ENCODE peak calls at places on chromosomes 12 and 14, in ten cellular contexts. J is astrocyte of the spinal cord, U is H9, K is AG09309, W is AG09319, V is dorsolateral prefrontal cortex, M is spleen, Q is AG04449, I is natural killer cell, G is endothelial cell. E is an unnamed sample.

GRCh38 chr12:109998904-109999648 is at the start of gene ANKRD13A:
- DNase-seq in W (peak), J (peak), M (peak), K (peak), I (peak), G (peak), Q (peak), U (peak), V (peak), E (peak)

GRCh38 chr14:99349721-99350495 is 77.9 kb upstream of the BCL11B start:
- DNase-seq in W (no peak), J (no peak), G (no peak), U (no peak), Q (no peak), I (no peak), M (no peak), V (no peak), K (no peak), E (no peak)

GRCh38 chr12:123032736-123033391 is 52.4 kb downstream of the ARL6IP4 start:
- DNase-seq in W (no peak), V (no peak), K (no peak), I (no peak), G (no peak), M (peak), U (no peak), Q (no peak), J (no peak), E (no peak)

GRCh38 chr12:19833775-19834501 is 394.6 kb downstream of the AEBP2 start:
- DNase-seq in Q (peak), W (no peak), K (peak), M (no peak), U (no peak), V (no peak), G (no peak), I (no peak), J (peak), E (no peak)

GRCh38 chr12:91846466-91847055 is 299.1 kb downstream of the BTG1 start:
- DNase-seq in M (no peak), K (no peak), Q (no peak), I (no peak), G (no peak), J (no peak), U (no peak), V (no peak), W (no peak), E (no peak)

GRCh38 chr12:114123108-114123507 is 157.0 kb upstream of the RBM19 start:
- DNase-seq in Q (no peak), W (no peak), J (no peak), G (no peak), K (no peak), V (no peak), I (no peak), M (no peak), U (peak), E (no peak)

GRCh38 chr14:49942090-49942489 is 49.2 kb downstream of the ARF6 start:
- DNase-seq in V (no peak), K (no peak), M (no peak), W (no peak), G (no peak), Q (no peak), J (no peak), U (no peak), I (no peak), E (no peak)

GRCh38 chr14:100740196-100740825 is 13.6 kb downstream of the DLK1 start:
- DNase-seq in Q (no peak), M (peak), W (no peak), J (no peak), I (peak), G (no peak), U (peak), V (no peak), K (no peak), E (no peak)

GRCh38 chr12:115176741-115177400 is 492.9 kb upstream of the TBX3 start:
- DNase-seq in W (no peak), M (no peak), V (no peak), Q (no peak), J (peak), K (no peak), G (no peak), I (no peak), U (no peak), E (no peak)

GRCh38 chr12:54444202-54444601 is 25.1 kb upstream of the ITGA5 start:
- DNase-seq in W (no peak), M (no peak), J (no peak), G (no peak), U (no peak), Q (no peak), V (no peak), K (no peak), I (no peak), E (no peak)

GRCh38 chr14:100471451-100472093 is 115.6 kb downstream of the BEGAIN start:
- DNase-seq in G (no peak), U (no peak), W (no peak), M (no peak), J (peak), Q (no peak), K (no peak), V (no peak), I (no peak), E (no peak)

GRCh38 chr12:121534495-121535148 is 46.2 kb downstream of the KDM2B start:
- DNase-seq in V (no peak), J (no peak), W (no peak), I (peak), G (no peak), M (no peak), K (no peak), U (peak), Q (no peak), E (peak)

GRCh38 chr14:44846232-44846824 is 115.4 kb downstream of the KLHL28 start:
- DNase-seq in M (no peak), U (no peak), K (peak), G (peak), J (peak), W (peak), I (no peak), Q (no peak), V (no peak), E (no peak)

GRCh38 chr14:78987006-78987405 is 816.8 kb downstream of the NRXN3 start:
- DNase-seq in V (no peak), M (no peak), W (no peak), U (no peak), J (no peak), I (no peak), K (no peak), G (no peak), Q (no peak), E (no peak)

GRCh38 chr14:77110286-77110685 is 12.2 kb downstream of the CIPC start:
- DNase-seq in Q (no peak), W (no peak), M (no peak), I (no peak), K (no peak), U (no peak), V (no peak), G (no peak), J (no peak), E (no peak)

GRCh38 chr12:27787559-27787958 is 7.5 kb upstream of the MANSC4 start:
- DNase-seq in U (no peak), Q (no peak), M (no peak), J (no peak), K (no peak), V (no peak), I (no peak), G (no peak), W (no peak), E (no peak)

GRCh38 chr14:39614292-39614923 is 182.2 kb upstream of the FBXO33 start:
- DNase-seq in G (no peak), W (no peak), I (no peak), Q (no peak), K (no peak), U (no peak), M (no peak), J (no peak), V (no peak), E (no peak)

GRCh38 chr12:123150273-123150803 is 552 bp downstream of the PITPNM2 start:
- DNase-seq in K (no peak), Q (no peak), W (no peak), I (no peak), G (no peak), V (no peak), U (no peak), M (peak), J (no peak), E (peak)

GRCh38 chr12:95918194-95918993 is 24.0 kb downstream of the CCDC38 start:
- DNase-seq in V (peak), I (no peak), G (peak), W (peak), Q (no peak), K (no peak), U (peak), J (peak), M (no peak), E (no peak)

GRCh38 chr14:76152333-76152681 is 585 bp downstream of the GPATCH2L start:
- DNase-seq in M (peak), V (no peak), J (peak), Q (peak), W (peak), I (peak), G (peak), K (peak), U (peak), E (peak)

GRCh38 chr12:57732270-57732669 is 6.3 kb downstream of the AGAP2 start:
- DNase-seq in V (no peak), I (no peak), K (no peak), W (no peak), Q (no peak), G (no peak), U (no peak), M (no peak), J (no peak), E (no peak)

GRCh38 chr12:118061011-118061875 is at the start of gene WSB2:
- DNase-seq in K (no peak), J (peak), U (peak), V (peak), W (no peak), M (peak), Q (no peak), I (peak), G (peak), E (peak)

GRCh38 chr12:70043490-70044138 is 199.6 kb upstream of the CNOT2 start:
- DNase-seq in M (no peak), U (no peak), K (no peak), I (no peak), W (no peak), V (no peak), J (peak), Q (no peak), G (no peak), E (no peak)

GRCh38 chr12:101280006-101280505 is at the start of gene UTP20:
- DNase-seq in M (peak), J (peak), K (peak), G (peak), I (peak), W (peak), V (peak), Q (peak), U (peak), E (peak)

GRCh38 chr14:70821916-70822705 is 12.8 kb upstream of the MAP3K9 start:
- DNase-seq in K (peak), U (peak), J (peak), V (peak), M (peak), W (no peak), I (peak), G (peak), Q (no peak), E (peak)

GRCh38 chr14:89952581-89952980 is 1.9 kb downstream of the EFCAB11 start:
- DNase-seq in G (no peak), W (no peak), K (no peak), J (no peak), I (no peak), Q (no peak), M (no peak), V (no peak), U (no peak), E (no peak)

GRCh38 chr14:89955022-89955414 is 488 bp upstream of the EFCAB11 start:
- DNase-seq in J (no peak), U (no peak), M (no peak), I (no peak), Q (no peak), G (no peak), K (no peak), V (no peak), W (no peak), E (no peak)

GRCh38 chr14:89955418-89956293 is at the start of gene TDP1:
- DNase-seq in J (peak), U (peak), G (peak), V (peak), M (peak), W (peak), Q (peak), I (peak), K (peak), E (peak)

GRCh38 chr14:89953602-89954001 is 928 bp downstream of the EFCAB11 start:
- DNase-seq in K (no peak), G (no peak), I (no peak), W (no peak), J (no peak), V (no peak), M (no peak), U (no peak), Q (no peak), E (no peak)

DNA sequence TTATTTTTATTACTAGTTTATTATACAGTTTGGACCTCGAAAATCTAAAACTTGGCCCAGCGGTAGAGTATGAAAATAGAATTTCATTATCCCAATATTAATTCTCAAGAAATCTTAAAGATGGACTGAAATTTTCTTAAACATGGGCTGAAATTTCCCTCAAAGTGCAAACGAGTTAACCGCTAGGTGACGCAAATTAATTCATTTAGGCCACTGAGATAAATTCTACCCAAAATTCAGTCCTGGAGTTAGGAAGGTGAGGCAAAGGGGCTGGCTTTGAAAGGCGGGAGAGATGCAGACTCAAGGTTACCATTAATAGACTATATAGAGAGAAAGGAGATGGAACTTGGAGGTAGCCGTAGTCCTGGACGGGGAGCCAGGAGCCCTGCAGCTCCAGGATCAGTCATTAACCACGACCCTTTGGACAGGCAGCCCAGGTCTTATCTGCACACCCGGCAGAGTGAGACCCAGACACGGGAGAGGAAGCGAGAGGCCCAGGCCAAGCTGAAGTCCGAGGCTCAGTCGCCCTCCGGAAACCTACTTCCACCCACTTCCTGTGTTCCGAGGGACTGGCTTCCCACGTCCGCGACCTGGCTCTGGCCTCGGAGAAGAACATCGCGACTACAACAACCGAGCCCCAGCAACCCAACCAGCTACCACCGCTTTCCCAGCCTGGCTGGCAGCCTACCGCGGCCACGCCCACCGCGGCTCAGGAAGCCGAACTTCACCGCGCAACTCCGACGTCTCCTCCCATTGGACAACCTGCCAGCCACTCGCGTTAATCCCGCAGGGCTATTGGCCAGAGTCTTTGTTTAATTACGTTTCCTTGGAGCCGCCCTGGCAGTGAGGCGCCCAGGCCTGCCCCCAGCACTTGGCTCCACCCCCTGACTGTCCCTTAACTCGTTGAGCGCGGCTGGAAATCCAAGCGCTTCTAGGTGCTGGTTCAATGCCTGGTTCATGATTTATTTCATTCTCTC is at the start of gene EFCAB11:
- DNase-seq in M (peak), K (peak), V (peak), G (peak), J (peak), I (peak), U (peak), Q (peak), W (peak), E (peak)
- TF ChIP-seq CTCF in M (no peak), K (peak), V (no peak), G (peak), J (peak), I (no peak), U (peak), Q (no peak), W (no peak), E (no peak)

DNA sequence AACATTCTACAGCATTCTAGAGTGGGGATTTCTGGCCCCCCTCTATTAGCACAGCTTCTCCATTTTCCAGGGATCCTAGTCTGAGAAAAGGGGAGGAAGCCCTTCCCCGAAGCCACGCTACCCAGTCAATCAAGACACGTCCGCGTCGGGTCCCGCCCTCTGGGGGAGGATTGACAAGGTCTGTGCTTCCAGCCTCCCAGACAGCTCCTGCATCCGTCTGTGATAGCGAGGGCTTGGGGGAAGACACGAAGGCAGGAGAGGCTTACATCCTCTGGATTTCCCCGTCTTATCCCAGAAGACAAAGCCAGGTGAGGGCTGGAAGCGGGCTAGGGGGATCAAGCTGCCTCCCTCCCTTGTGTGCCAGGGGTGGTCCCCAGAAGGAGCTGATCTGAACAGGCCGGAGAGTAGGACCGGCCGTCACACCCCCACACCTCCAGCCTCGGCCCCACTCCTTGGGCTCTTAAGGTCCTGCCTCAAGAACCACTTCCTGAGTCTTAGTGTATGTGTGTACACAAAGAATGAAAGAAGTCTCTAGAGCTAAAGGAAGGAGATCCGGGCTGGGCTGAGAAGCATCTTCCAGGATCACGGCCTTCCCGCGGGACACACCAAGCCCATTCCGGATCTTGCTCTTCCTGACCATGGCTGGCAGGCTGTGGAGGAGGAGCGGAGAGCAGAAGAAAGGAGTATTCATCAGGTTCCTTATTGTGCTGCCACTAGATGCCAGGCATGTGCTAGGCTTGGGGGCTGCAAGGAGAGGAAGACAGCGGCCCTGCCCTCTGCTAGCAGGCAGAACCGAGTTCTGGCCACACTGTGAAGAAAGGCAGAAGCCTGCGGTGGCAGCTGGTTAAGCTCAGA is 1.0 kb upstream of the CD63 start:
- DNase-seq in V (peak), G (peak), K (peak), I (peak), M (peak), Q (no peak), U (peak), J (peak), W (no peak), E (peak)
- TF ChIP-seq CTCF in V (peak), G (no peak), K (peak), I (no peak), M (no peak), Q (peak), U (no peak), J (no peak), W (no peak), E (no peak)

DNA sequence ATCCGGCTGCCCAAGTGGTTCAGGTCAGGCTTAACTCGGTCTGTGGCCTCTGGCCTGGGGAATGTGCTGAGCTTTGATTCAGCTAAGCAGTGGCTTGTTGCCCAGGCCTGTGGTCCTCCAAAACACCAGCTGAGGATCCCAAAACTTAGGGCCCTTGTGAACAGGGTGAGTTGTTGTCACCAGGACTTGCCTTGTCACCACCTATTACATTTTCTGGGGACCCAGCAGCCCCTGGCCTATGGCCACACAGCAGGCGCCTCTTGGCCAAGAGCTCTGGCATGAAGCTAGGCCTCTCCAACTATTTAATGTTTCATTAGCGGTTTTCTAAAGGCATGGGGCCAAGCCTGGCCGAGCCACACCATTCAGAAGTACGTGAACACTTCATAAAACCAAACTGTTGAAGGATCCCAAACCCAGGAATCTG is 343.7 kb downstream of the CACNA1C start:
- DNase-seq in U (no peak), M (no peak), I (no peak), G (no peak), W (peak), K (no peak), V (no peak), Q (no peak), J (peak), E (no peak)
- TF ChIP-seq CTCF in U (no peak), M (no peak), I (no peak), G (no peak), W (no peak), K (no peak), V (no peak), Q (no peak), J (no peak), E (no peak)

GRCh38 chr14:30657606-30658163 is 35.6 kb downstream of the SCFD1 start:
- DNase-seq in M (no peak), U (no peak), V (no peak), I (no peak), J (peak), K (no peak), Q (no peak), W (no peak), G (no peak), E (no peak)
- TF ChIP-seq CTCF in M (no peak), U (peak), V (no peak), I (no peak), J (peak), K (peak), Q (no peak), W (peak), G (peak), E (no peak)

DNA sequence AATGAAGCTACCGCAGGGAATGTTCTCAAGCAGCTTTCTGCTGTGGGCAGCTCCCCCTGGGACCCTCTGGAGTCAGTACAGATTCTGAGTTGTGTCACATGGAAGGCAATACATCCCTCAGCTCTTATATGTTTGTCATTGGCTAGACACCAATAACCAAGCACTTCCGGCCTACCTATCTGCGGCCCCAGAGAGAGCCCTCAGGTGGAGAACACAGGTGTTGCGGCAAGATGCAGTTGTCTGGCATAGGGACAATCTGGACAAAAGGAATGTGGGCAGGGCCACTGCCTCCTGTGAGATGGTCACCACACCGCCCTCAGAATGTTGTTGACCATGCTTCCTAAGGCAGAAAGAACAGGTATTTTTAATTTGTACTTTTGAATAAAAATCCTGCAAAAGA is 118.7 kb downstream of the BRMS1L start:
- DNase-seq in M (no peak), K (no peak), V (no peak), G (peak), U (peak), Q (no peak), W (no peak), I (no peak), J (no peak), E (no peak)
- TF ChIP-seq CTCF in M (no peak), K (no peak), V (no peak), G (peak), U (peak), Q (no peak), W (no peak), I (no peak), J (no peak), E (no peak)

GRCh38 chr14:61754627-61755381 is 7.4 kb upstream of the SNAPC1 start:
- DNase-seq in Q (no peak), K (no peak), I (no peak), W (no peak), U (no peak), G (no peak), V (no peak), J (peak), M (no peak), E (no peak)

GRCh38 chr14:61752626-61753025 is 9.6 kb upstream of the SNAPC1 start:
- DNase-seq in U (no peak), M (no peak), V (no peak), Q (no peak), K (no peak), J (peak), I (no peak), G (no peak), W (no peak), E (no peak)

GRCh38 chr14:61756135-61756534 is 6.1 kb upstream of the SNAPC1 start:
- DNase-seq in W (no peak), G (no peak), J (peak), I (no peak), U (no peak), Q (no peak), K (no peak), M (no peak), V (no peak), E (no peak)

GRCh38 chr14:61751475-61751989 is 10.7 kb upstream of the SNAPC1 start:
- DNase-seq in M (no peak), U (no peak), W (no peak), I (no peak), J (no peak), G (no peak), V (no peak), Q (no peak), K (no peak), E (no peak)

GRCh38 chr14:61753631-61754030 is 8.6 kb upstream of the SNAPC1 start:
- DNase-seq in V (no peak), G (no peak), U (no peak), M (no peak), Q (no peak), W (no peak), J (peak), I (no peak), K (no peak), E (no peak)
- TF ChIP-seq CTCF in V (no peak), G (no peak), U (peak), M (no peak), Q (peak), W (peak), J (no peak), I (no peak), K (peak), E (no peak)

E was measured in activated B cell treated with CpG ODN at 0.5 μM for 24 hours.